ENCODE peak calls at places on chromosomes 13 and 19, in five cellular contexts. One of them, this sample, is unnamed.

GRCh38 chr13:50617134-50617721 is 226.3 kb downstream of the DLEU7 start:
- DNase-seq in WERI-Rb-1: no peak
- DNase-seq in RPMI8226: no peak
- DNase-seq in glutamatergic neuron: no peak
- DNase-seq in fibroblast of mammary gland: peak
- DNase-seq in this sample: no peak

GRCh38 chr19:22052644-22053013 is 345 bp downstream of the ZNF257 start:
- DNase-seq in WERI-Rb-1: no peak
- DNase-seq in RPMI8226: peak
- DNase-seq in fibroblast of mammary gland: no peak
- DNase-seq in glutamatergic neuron: no peak
- DNase-seq in this sample: no peak

GRCh38 chr13:33409673-33410072 is 124.1 kb upstream of the STARD13 start:
- DNase-seq in RPMI8226: no peak
- DNase-seq in fibroblast of mammary gland: no peak
- DNase-seq in glutamatergic neuron: no peak
- DNase-seq in WERI-Rb-1: no peak
- DNase-seq in this sample: no peak

GRCh38 chr19:24140099-24140498 is 53.1 kb downstream of the ZNF254 start:
- DNase-seq in RPMI8226: no peak
- DNase-seq in glutamatergic neuron: no peak
- DNase-seq in WERI-Rb-1: no peak
- DNase-seq in fibroblast of mammary gland: peak
- DNase-seq in this sample: no peak

GRCh38 chr19:54164369-54165068 is 5.0 kb upstream of the LENG1 start:
- DNase-seq in fibroblast of mammary gland: no peak
- DNase-seq in glutamatergic neuron: peak
- DNase-seq in WERI-Rb-1: no peak
- DNase-seq in RPMI8226: peak
- DNase-seq in this sample: peak

GRCh38 chr13:40801255-40802217 is 12.1 kb downstream of the SLC25A15 start:
- DNase-seq in WERI-Rb-1: no peak
- DNase-seq in RPMI8226: no peak
- DNase-seq in fibroblast of mammary gland: no peak
- DNase-seq in glutamatergic neuron: no peak
- DNase-seq in this sample: no peak

GRCh38 chr19:3478409-3479176 is 1.7 kb downstream of the SMIM24 start:
- DNase-seq in RPMI8226: no peak
- DNase-seq in fibroblast of mammary gland: no peak
- DNase-seq in WERI-Rb-1: no peak
- DNase-seq in glutamatergic neuron: no peak
- DNase-seq in this sample: no peak

GRCh38 chr19:38386300-38386967 is 1.4 kb downstream of the GGN start:
- DNase-seq in RPMI8226: no peak
- DNase-seq in WERI-Rb-1: no peak
- DNase-seq in fibroblast of mammary gland: no peak
- DNase-seq in glutamatergic neuron: peak
- DNase-seq in this sample: no peak

GRCh38 chr13:25847635-25848616 is 203.9 kb downstream of the SHISA2 start:
- DNase-seq in RPMI8226: peak
- DNase-seq in WERI-Rb-1: no peak
- DNase-seq in fibroblast of mammary gland: no peak
- DNase-seq in glutamatergic neuron: no peak
- DNase-seq in this sample: peak

GRCh38 chr19:33005440-33005839 is 33.4 kb downstream of the FAAP24 start:
- DNase-seq in RPMI8226: no peak
- DNase-seq in fibroblast of mammary gland: no peak
- DNase-seq in WERI-Rb-1: no peak
- DNase-seq in glutamatergic neuron: no peak
- DNase-seq in this sample: no peak

GRCh38 chr13:29125145-29125933 is 305.2 kb downstream of the MTUS2 start:
- DNase-seq in glutamatergic neuron: no peak
- DNase-seq in fibroblast of mammary gland: no peak
- DNase-seq in WERI-Rb-1: no peak
- DNase-seq in RPMI8226: no peak
- DNase-seq in this sample: peak

GRCh38 chr19:1259873-1260748 is 9.0 kb upstream of the CIRBP start:
- DNase-seq in glutamatergic neuron: no peak
- DNase-seq in WERI-Rb-1: no peak
- DNase-seq in fibroblast of mammary gland: no peak
- DNase-seq in RPMI8226: no peak
- DNase-seq in this sample: no peak

GRCh38 chr19:4229179-4229931 is at the start of gene EBI3:
- DNase-seq in fibroblast of mammary gland: peak
- DNase-seq in glutamatergic neuron: peak
- DNase-seq in WERI-Rb-1: peak
- DNase-seq in RPMI8226: no peak
- DNase-seq in this sample: peak

GRCh38 chr19:47310819-47311218 is 1.2 kb downstream of the C5AR1 start:
- DNase-seq in RPMI8226: peak
- DNase-seq in glutamatergic neuron: no peak
- DNase-seq in fibroblast of mammary gland: peak
- DNase-seq in WERI-Rb-1: no peak
- DNase-seq in this sample: peak

GRCh38 chr13:44557986-44558385 is 18.1 kb downstream of the TSC22D1 start:
- DNase-seq in glutamatergic neuron: no peak
- DNase-seq in WERI-Rb-1: no peak
- DNase-seq in fibroblast of mammary gland: no peak
- DNase-seq in RPMI8226: no peak
- DNase-seq in this sample: no peak

GRCh38 chr13:44719857-44720671 is 143.9 kb upstream of the TSC22D1 start:
- DNase-seq in WERI-Rb-1: no peak
- DNase-seq in fibroblast of mammary gland: peak
- DNase-seq in RPMI8226: no peak
- DNase-seq in glutamatergic neuron: no peak
- DNase-seq in this sample: no peak

GRCh38 chr13:44240611-44241010 is 133.0 kb upstream of the SERP2 start:
- DNase-seq in glutamatergic neuron: no peak
- DNase-seq in fibroblast of mammary gland: no peak
- DNase-seq in RPMI8226: no peak
- DNase-seq in WERI-Rb-1: peak
- DNase-seq in this sample: no peak

GRCh38 chr19:29417048-29417447 is 108.7 kb upstream of the VSTM2B start:
- DNase-seq in fibroblast of mammary gland: no peak
- DNase-seq in WERI-Rb-1: no peak
- DNase-seq in RPMI8226: peak
- DNase-seq in glutamatergic neuron: no peak
- DNase-seq in this sample: no peak

GRCh38 chr13:110379905-110380341 is 72.8 kb downstream of the COL4A2 start:
- DNase-seq in WERI-Rb-1: no peak
- DNase-seq in glutamatergic neuron: no peak
- DNase-seq in fibroblast of mammary gland: peak
- DNase-seq in RPMI8226: no peak
- DNase-seq in this sample: peak

GRCh38 chr13:21670883-21671792 is at the start of gene FGF9:
- DNase-seq in RPMI8226: peak
- DNase-seq in glutamatergic neuron: peak
- DNase-seq in WERI-Rb-1: peak
- DNase-seq in fibroblast of mammary gland: peak
- DNase-seq in this sample: peak

GRCh38 chr19:46733693-46734240 is 12.1 kb upstream of the FKRP start:
- DNase-seq in WERI-Rb-1: no peak
- DNase-seq in glutamatergic neuron: no peak
- DNase-seq in RPMI8226: no peak
- DNase-seq in fibroblast of mammary gland: no peak
- DNase-seq in this sample: no peak

GRCh38 chr19:33063356-33064116 is 1.2 kb downstream of the RHPN2 start:
- DNase-seq in glutamatergic neuron: no peak
- DNase-seq in WERI-Rb-1: peak
- DNase-seq in fibroblast of mammary gland: peak
- DNase-seq in RPMI8226: peak
- DNase-seq in this sample: peak

GRCh38 chr19:43476606-43477005 is 11.2 kb upstream of the LYPD3 start:
- DNase-seq in glutamatergic neuron: no peak
- DNase-seq in WERI-Rb-1: no peak
- DNase-seq in fibroblast of mammary gland: peak
- DNase-seq in RPMI8226: no peak
- DNase-seq in this sample: no peak

GRCh38 chr13:41590643-41591042 is 133.3 kb downstream of the RGCC start:
- DNase-seq in glutamatergic neuron: no peak
- DNase-seq in fibroblast of mammary gland: no peak
- DNase-seq in RPMI8226: no peak
- DNase-seq in WERI-Rb-1: no peak
- DNase-seq in this sample: no peak

GRCh38 chr19:5436101-5436947 is 18.9 kb upstream of the ZNRF4 start:
- DNase-seq in glutamatergic neuron: peak
- DNase-seq in fibroblast of mammary gland: peak
- DNase-seq in WERI-Rb-1: peak
- DNase-seq in RPMI8226: no peak
- DNase-seq in this sample: peak

GRCh38 chr19:45994456-45994988 is 745 bp upstream of the CCDC61 start:
- DNase-seq in glutamatergic neuron: no peak
- DNase-seq in WERI-Rb-1: no peak
- DNase-seq in RPMI8226: no peak
- DNase-seq in fibroblast of mammary gland: peak
- DNase-seq in this sample: no peak

GRCh38 chr19:11405846-11406643 is 13.1 kb downstream of the RGL3 start:
- DNase-seq in glutamatergic neuron: no peak
- DNase-seq in RPMI8226: peak
- DNase-seq in fibroblast of mammary gland: peak
- DNase-seq in WERI-Rb-1: no peak
- DNase-seq in this sample: peak

GRCh38 chr19:38388310-38389100 is at the start of gene SPRED3:
- DNase-seq in fibroblast of mammary gland: no peak
- DNase-seq in RPMI8226: no peak
- DNase-seq in WERI-Rb-1: peak
- DNase-seq in glutamatergic neuron: peak
- DNase-seq in this sample: peak

GRCh38 chr19:19524053-19524452 is 4.7 kb upstream of the YJEFN3 start:
- DNase-seq in RPMI8226: no peak
- DNase-seq in glutamatergic neuron: no peak
- DNase-seq in WERI-Rb-1: no peak
- DNase-seq in fibroblast of mammary gland: no peak
- DNase-seq in this sample: no peak

GRCh38 chr13:101624210-101624922 is 171.9 kb downstream of the ITGBL1 start:
- DNase-seq in WERI-Rb-1: no peak
- DNase-seq in glutamatergic neuron: no peak
- DNase-seq in fibroblast of mammary gland: no peak
- DNase-seq in RPMI8226: no peak
- DNase-seq in this sample: no peak

GRCh38 chr19:47022140-47022536 is 2.5 kb downstream of the NPAS1 start:
- DNase-seq in glutamatergic neuron: no peak
- DNase-seq in RPMI8226: no peak
- DNase-seq in fibroblast of mammary gland: no peak
- DNase-seq in WERI-Rb-1: no peak
- DNase-seq in this sample: no peak

GRCh38 chr13:108835082-108835481 is 205.7 kb downstream of the MYO16 start:
- DNase-seq in RPMI8226: no peak
- DNase-seq in glutamatergic neuron: no peak
- DNase-seq in WERI-Rb-1: no peak
- DNase-seq in fibroblast of mammary gland: no peak
- DNase-seq in this sample: no peak

GRCh38 chr13:55517312-55517711 is 1623.4 kb upstream of the PRR20A start:
- DNase-seq in RPMI8226: peak
- DNase-seq in glutamatergic neuron: no peak
- DNase-seq in fibroblast of mammary gland: no peak
- DNase-seq in WERI-Rb-1: peak
- DNase-seq in this sample: no peak

GRCh38 chr13:45873491-45874360 is 22.2 kb upstream of the SIAH3 start:
- DNase-seq in RPMI8226: no peak
- DNase-seq in glutamatergic neuron: peak
- DNase-seq in WERI-Rb-1: no peak
- DNase-seq in fibroblast of mammary gland: peak
- DNase-seq in this sample: no peak

GRCh38 chr19:35509018-35509652 is 4.3 kb downstream of the DMKN start:
- DNase-seq in glutamatergic neuron: no peak
- DNase-seq in RPMI8226: peak
- DNase-seq in WERI-Rb-1: peak
- DNase-seq in fibroblast of mammary gland: no peak
- DNase-seq in this sample: no peak

GRCh38 chr19:49896863-49897621 is at the start of gene IL4I1:
- DNase-seq in fibroblast of mammary gland: no peak
- DNase-seq in WERI-Rb-1: no peak
- DNase-seq in RPMI8226: peak
- DNase-seq in glutamatergic neuron: no peak
- DNase-seq in this sample: no peak

This sample was measured in cardiac muscle cell.